ENCODE peak calls at places on chromosomes 11 and 22, in nine cellular contexts. C is K562, A is H1, V is transverse colon, F is sigmoid colon, J is tibial nerve, K is upper lobe of left lung, W is stomach, I is HepG2. R is an unnamed sample.

GRCh38 chr11:4059424-4059823 is 35.2 kb upstream of the RRM1 start:
- DNase-seq in C (no peak), A (no peak), V (no peak), F (no peak), J (no peak), K (no peak), W (no peak), I (no peak), R (no peak)

GRCh38 chr11:95789506-95790122 is at the start of gene FAM76B:
- DNase-seq in C (peak; percentile 87), A (peak; percentile 93), V (peak; percentile 97), F (peak; percentile 99), J (peak; percentile 93), K (peak; percentile 97), W (peak; percentile 97), I (peak; percentile 98), R (peak; percentile 95)

GRCh38 chr11:116586392-116586791 is 186.4 kb downstream of the BUD13 start:
- DNase-seq in C (no peak), A (no peak), V (no peak), F (no peak), J (no peak), K (no peak), W (no peak), I (no peak), R (no peak)

GRCh38 chr11:32255876-32256275 is 165.0 kb downstream of the RCN1 start:
- DNase-seq in C (no peak), A (no peak), V (no peak), F (no peak), J (no peak), K (no peak), W (no peak), I (no peak), R (no peak)

GRCh38 chr11:68999093-68999747 is 13.8 kb downstream of the MRGPRF start:
- DNase-seq in C (no peak), A (no peak), V (peak; percentile 4), F (peak; percentile 83), J (no peak), K (no peak), W (no peak), I (no peak), R (no peak)

GRCh38 chr11:12540913-12541587 is 133.2 kb upstream of the TEAD1 start:
- DNase-seq in C (no peak), A (peak; percentile 43), V (no peak), F (peak; percentile 83), J (peak; percentile 43), K (no peak), W (no peak), I (no peak), R (peak; percentile 53)

GRCh38 chr11:31397239-31397834 is 27.7 kb downstream of the DNAJC24 start:
- DNase-seq in C (no peak), A (no peak), V (no peak), F (no peak), J (no peak), K (no peak), W (no peak), I (peak; percentile 18), R (no peak)

GRCh38 chr11:110349109-110349996 is 52.9 kb upstream of the RDX start:
- DNase-seq in C (no peak), A (no peak), V (no peak), F (no peak), J (no peak), K (no peak), W (no peak), I (no peak), R (no peak)

GRCh38 chr22:23260645-23261581 is 80.6 kb downstream of the BCR start:
- DNase-seq in C (peak; percentile 70), A (no peak), V (no peak), F (no peak), J (no peak), K (no peak), W (no peak), I (no peak), R (no peak)

GRCh38 chr22:23261900-23262450 is 81.7 kb downstream of the BCR start:
- DNase-seq in C (peak; percentile 65), A (no peak), V (no peak), F (no peak), J (no peak), K (no peak), W (no peak), I (no peak), R (no peak)

GRCh38 chr22:23264610-23265388 is 84.5 kb downstream of the BCR start:
- DNase-seq in C (peak; percentile 67), A (no peak), V (no peak), F (no peak), J (peak; percentile 50), K (no peak), W (peak; percentile 85), I (no peak), R (peak; percentile 66)

GRCh38 chr22:23263651-23264555 is 83.6 kb downstream of the BCR start:
- DNase-seq in C (no peak), A (no peak), V (peak; percentile 22), F (no peak), J (no peak), K (no peak), W (peak; percentile 59), I (no peak), R (no peak)

DNA sequence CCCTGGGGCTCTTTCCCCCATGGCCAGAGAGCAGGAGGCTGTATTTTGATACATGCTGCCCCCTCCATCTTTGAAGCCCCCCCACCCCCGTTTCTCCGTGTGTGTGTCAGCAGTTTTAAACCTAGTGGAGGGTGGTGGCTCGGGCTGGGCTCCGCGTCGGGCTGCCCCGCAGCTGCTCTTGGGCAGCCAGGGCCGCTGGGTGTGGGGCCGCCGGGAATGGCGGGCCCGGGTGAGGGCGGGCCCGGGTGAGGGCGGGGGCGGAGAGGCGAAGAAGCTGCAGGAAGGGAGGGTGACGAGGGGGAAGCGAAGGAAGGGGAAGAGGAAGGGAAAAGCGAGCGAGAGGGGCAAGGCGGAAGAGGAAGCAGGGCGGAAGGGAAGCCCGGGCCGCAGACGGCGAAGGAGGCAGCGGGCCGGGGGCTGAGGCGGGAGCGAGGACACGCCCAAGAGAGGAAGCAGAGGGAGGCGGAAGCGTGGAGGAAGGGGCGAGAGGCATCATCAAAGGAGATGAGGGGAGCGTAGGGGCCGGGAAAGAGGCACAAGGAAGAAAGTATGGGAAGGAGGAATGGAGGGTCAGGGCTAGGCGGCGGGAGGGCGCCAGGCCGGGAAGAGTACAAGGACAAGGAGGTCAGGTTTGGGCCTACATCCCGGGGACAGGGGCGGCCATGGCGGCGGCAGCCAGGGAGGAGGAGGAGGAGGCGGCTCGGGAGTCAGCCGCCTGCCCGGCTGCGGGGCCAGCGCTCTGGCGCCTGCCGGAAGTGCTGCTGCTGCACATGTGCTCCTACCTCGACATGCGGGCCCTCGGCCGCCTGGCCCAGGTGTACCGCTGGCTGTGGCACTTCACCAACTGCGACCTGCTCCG is 82.4 kb downstream of the BCR start:
- DNase-seq in C (peak; percentile 72), A (no peak), V (no peak), F (no peak), J (no peak), K (no peak), W (no peak), I (no peak), R (no peak)
- H3K36me3 ChIP-seq in C (peaks cover 88% of the 10 kb centered on the region), A (peaks cover 20% of the 10 kb centered on the region), V (no peaks in the 10 kb centered on the region), F (peaks cover 46% of the 10 kb centered on the region), J (no peaks in the 10 kb centered on the region), K (peaks cover 26% of the 10 kb centered on the region), W (peaks cover 84% of the 10 kb centered on the region), I (peaks cover 80% of the 10 kb centered on the region), R (no peaks in the 10 kb centered on the region)

GRCh38 chr11:65558002-65558784 is at the start of gene LTBP3:
- DNase-seq in C (peak; percentile 85), A (peak; percentile 72), V (peak; percentile 77), F (peak; percentile 94), J (peak; percentile 70), K (peak; percentile 94), W (peak; percentile 87), I (peak; percentile 68), R (peak; percentile 88)

GRCh38 chr11:65560555-65561418 is 2.6 kb upstream of the LTBP3 start:
- DNase-seq in C (peak; percentile 42), A (peak; percentile 83), V (peak; percentile 54), F (peak; percentile 89), J (peak; percentile 73), K (no peak), W (peak; percentile 62), I (no peak), R (peak; percentile 86)

GRCh38 chr11:65559535-65559934 is 1.4 kb upstream of the LTBP3 start:
- DNase-seq in C (no peak), A (no peak), V (no peak), F (peak; percentile 62), J (no peak), K (no peak), W (no peak), I (no peak), R (no peak)

GRCh38 chr11:65558785-65559509 is 788 bp upstream of the LTBP3 start:
- DNase-seq in C (peak; percentile 7), A (no peak), V (no peak), F (peak; percentile 91), J (no peak), K (peak; percentile 82), W (peak; percentile 44), I (no peak), R (peak; percentile 83)

DNA sequence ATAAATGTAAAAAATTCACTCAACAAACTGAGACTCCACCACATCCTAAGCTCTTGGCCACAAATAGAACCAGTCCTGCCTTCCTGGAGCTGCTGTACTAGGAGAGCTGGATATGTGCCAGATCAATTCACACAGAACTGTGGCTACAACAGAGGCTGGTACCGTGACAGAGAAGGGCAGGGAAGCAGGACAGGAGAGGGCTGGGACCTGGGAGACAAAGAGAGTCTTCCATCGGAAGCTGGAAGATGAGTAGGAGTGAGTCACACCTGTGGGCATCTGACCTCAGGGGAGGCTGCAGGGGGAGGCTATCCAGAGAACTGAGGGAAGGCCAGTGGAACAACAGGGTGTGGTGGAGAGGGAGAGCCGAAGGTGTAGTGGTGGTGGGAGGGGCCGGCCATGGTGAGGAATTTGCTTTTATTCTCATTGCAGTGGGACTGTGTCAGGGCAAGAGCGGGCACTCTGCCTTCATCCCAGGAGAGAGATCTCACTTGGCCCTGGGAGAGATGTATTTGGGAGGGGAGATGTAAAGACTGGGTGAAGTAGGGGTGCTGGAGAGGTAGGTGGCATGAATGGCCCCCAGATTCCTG is 1.9 kb upstream of the LTBP3 start:
- DNase-seq in C (peak; percentile 51), A (no peak), V (peak; percentile 64), F (peak; percentile 69), J (no peak), K (no peak), W (no peak), I (peak; percentile 64), R (no peak)
- TF ChIP-seq EP300 in C (no peak), A (no peak), V (no peak), F (no peak), J (no peak), K (no peak), W (no peak), I (no peak), R (no peak)

GRCh38 chr11:118635237-118635591 is 27.8 kb downstream of the PHLDB1 start:
- DNase-seq in C (no peak), A (no peak), V (no peak), F (no peak), J (no peak), K (peak; percentile 83), W (no peak), I (no peak), R (peak; percentile 57)

GRCh38 chr11:118636569-118637290 is 29.3 kb downstream of the PHLDB1 start:
- DNase-seq in C (no peak), A (no peak), V (no peak), F (no peak), J (no peak), K (no peak), W (no peak), I (no peak), R (no peak)

GRCh38 chr11:118633979-118634378 is 26.6 kb downstream of the PHLDB1 start:
- DNase-seq in C (no peak), A (no peak), V (no peak), F (no peak), J (no peak), K (no peak), W (no peak), I (no peak), R (no peak)

GRCh38 chr11:118634435-118635236 is 27.2 kb downstream of the PHLDB1 start:
- DNase-seq in C (peak; percentile 93), A (peak; percentile 89), V (peak; percentile 88), F (peak; percentile 94), J (peak; percentile 60), K (peak; percentile 95), W (peak; percentile 90), I (peak; percentile 41), R (peak; percentile 93)

GRCh38 chr11:118635642-118636041 is 28.2 kb downstream of the PHLDB1 start:
- DNase-seq in C (no peak), A (no peak), V (no peak), F (no peak), J (no peak), K (no peak), W (no peak), I (no peak), R (no peak)
- H3K36me3 ChIP-seq in C (peaks cover 36% of the 10 kb centered on the region), A (peaks cover 25% of the 10 kb centered on the region), V (no peaks in the 10 kb centered on the region), F (peaks cover 60% of the 10 kb centered on the region), J (peaks cover 7% of the 10 kb centered on the region), K (peaks cover 43% of the 10 kb centered on the region), W (peaks cover 79% of the 10 kb centered on the region), I (no peaks in the 10 kb centered on the region), R (no peaks in the 10 kb centered on the region)

DNA sequence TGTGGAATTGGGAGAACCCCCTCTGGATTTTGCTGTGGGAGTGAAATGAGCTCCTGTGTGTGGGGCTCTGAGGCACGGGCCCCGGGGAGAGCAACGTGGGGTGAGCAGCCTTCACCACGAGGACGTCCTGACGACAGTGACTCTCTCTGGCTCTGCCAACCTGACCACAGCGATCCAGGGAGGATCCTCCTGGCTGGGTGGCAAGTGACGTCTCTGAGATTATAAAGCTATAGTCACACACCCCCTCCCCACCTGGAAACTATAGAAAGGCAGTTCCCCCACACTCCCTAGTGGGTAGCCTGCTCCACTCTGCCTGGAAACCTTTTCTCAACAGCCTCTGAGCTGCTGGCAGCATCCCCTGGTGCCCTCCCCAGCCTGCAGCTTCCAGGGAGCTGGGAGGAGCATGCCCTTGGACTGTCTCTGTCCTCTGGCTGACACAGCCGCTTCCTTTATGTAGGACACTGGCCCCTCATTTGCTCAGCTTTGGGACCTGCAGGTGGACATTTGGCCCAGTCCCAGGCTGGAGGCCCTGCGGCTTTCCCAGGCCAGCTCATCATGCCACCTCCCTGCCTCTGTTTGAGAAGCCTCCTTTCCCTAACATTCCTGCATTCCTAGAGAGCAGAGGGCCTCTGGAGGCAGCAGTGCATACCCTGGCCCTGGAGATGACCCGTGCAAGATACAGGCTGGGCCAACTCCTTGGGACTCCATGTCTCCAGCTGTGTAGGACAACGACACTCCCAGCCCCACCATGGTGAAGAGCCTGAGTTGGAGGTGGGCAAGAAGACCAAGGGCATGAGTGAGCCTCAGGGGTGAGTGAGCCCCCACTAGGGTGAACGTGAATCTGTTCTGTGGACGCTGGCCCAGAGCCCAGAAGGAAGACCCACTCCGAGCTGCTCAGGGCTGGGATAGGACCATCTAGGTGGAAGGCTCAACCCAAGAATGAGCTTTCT is 314.0 kb downstream of the NTM start:
- DNase-seq in C (no peak), A (peak; percentile 39), V (no peak), F (no peak), J (no peak), K (peak; percentile 24), W (no peak), I (no peak), R (no peak)
- TF ChIP-seq EP300 in C (no peak), A (no peak), V (no peak), F (no peak), J (no peak), K (no peak), W (no peak), I (no peak), R (no peak)

R was measured in ovary.